ENCODE peak calls at places on chromosomes 13 and 19, in nine cellular contexts. J is aorta; W is HCT116; D is A549; E is naive thymus-derived CD4-positive, alpha-beta T cell; P is psoas muscle; G is body of pancreas; V is pancreas; M is IMR-90. B is an unnamed sample.

GRCh38 chr19:43511324-43511723 is 6.8 kb upstream of the PHLDB3 start:
- ATAC-seq in D (no peak), J (no peak), W (no peak), G (no peak), P (no peak), M (no peak), E (no peak), V (no peak), B (no peak)

GRCh38 chr13:114224201-114224600 is 10.5 kb upstream of the CDC16 start:
- ATAC-seq in D (no peak), G (no peak), M (no peak), E (no peak), J (no peak), V (no peak), P (no peak), W (no peak), B (no peak)

GRCh38 chr19:20269461-20269860 is 102.4 kb downstream of the ZNF486 start:
- ATAC-seq in P (no peak), D (no peak), E (no peak), W (no peak), J (no peak), G (no peak), M (no peak), V (no peak), B (no peak)

GRCh38 chr19:28633223-28634030 is 579.5 kb downstream of the UQCRFS1 start:
- ATAC-seq in W (no peak), P (peak; percentile 84), G (peak; percentile 50), M (no peak), D (no peak), V (peak; percentile 83), E (peak; percentile 79), J (peak; percentile 45), B (no peak)

GRCh38 chr13:113327766-113328391 is 30.8 kb downstream of the LAMP1 start:
- ATAC-seq in D (peak; percentile 33), G (no peak), J (no peak), V (no peak), P (peak; percentile 86), W (no peak), E (no peak), M (peak; percentile 24), B (no peak)

GRCh38 chr13:54647275-54647674 is 1618.7 kb downstream of the OLFM4 start:
- ATAC-seq in J (no peak), D (no peak), W (no peak), M (no peak), P (no peak), V (no peak), G (peak; percentile 66), E (no peak), B (no peak)

GRCh38 chr13:21075303-21076264 is 14.2 kb upstream of the LATS2 start:
- ATAC-seq in D (no peak), M (peak; percentile 6), W (no peak), G (no peak), J (peak; percentile 84), P (peak; percentile 70), V (peak; percentile 60), E (peak; percentile 47), B (peak; percentile 59)

GRCh38 chr13:111029957-111030609 is 85.0 kb upstream of the ARHGEF7 start:
- ATAC-seq in V (no peak), P (peak; percentile 25), M (no peak), E (no peak), D (no peak), J (no peak), W (no peak), G (no peak), B (no peak)

GRCh38 chr19:4849019-4849418 is 17.5 kb upstream of the TICAM1 start:
- ATAC-seq in G (no peak), J (no peak), D (no peak), W (no peak), M (no peak), V (no peak), E (no peak), P (no peak), B (no peak)
- H3K4me3 ChIP-seq in G (no peak overlapping the region), J (no peak overlapping the region), D (no peak overlapping the region), W (no peak overlapping the region), M (no peak overlapping the region), V (no peak overlapping the region), E (no peak overlapping the region), P (no peak overlapping the region), B (no peak overlapping the region)

GRCh38 chr13:32038353-32038752 is 6.8 kb downstream of the FRY start:
- ATAC-seq in G (no peak), J (no peak), E (no peak), M (no peak), D (no peak), P (no peak), V (no peak), W (no peak), B (no peak)
- H3K27ac ChIP-seq in G (no peak overlapping the region), J (no peak overlapping the region), E (no peak overlapping the region), M (peak overlapping the region; percentile 47), D (no peak overlapping the region), P (no peak overlapping the region), V (no peak overlapping the region), W (no peak overlapping the region), B (no peak overlapping the region)

DNA sequence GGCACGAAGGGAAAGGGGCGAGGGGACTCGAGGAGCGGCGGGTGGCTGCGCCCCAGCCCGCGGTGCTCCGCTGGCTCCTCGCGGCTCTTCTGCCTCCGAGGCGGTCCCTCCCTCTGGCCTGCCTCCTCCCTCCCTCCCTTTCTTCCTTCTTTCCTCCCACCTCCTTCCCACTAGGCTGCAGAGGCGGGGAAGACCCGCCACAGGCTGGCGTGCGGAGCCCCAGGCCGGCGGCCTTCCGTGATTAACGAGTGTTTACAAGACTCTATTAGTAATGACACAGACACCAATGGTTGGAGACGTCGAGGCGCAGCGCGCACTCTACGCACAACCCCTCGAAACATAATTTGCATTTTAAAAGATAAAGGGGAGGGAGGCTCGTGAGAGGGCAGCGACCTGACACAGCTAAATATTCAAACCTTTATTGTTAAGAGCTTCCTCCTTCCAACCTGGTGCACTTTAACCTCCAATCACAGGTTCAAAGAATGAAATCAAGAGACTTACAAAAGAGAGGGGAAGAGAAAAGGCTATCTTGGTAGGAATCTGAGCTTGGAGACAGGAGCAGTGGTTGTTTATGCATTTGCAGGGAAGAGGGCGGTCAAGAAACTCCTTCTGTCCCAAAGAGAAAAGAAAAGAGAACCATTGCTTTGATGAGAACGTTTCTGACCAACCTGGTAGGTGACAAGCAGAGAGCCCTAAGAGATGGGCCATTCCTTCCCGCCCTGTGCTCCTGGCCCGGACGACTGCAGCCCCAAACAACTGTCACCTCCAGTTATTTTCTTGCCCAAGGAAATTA is at the start of gene CDX2:
- ATAC-seq in E (no peak), W (peak; percentile 84), J (no peak), G (peak; percentile 29), P (no peak), V (peak; percentile 44), M (no peak), D (peak; percentile 27), B (no peak)
- H3K4me3 ChIP-seq in E (no peak within 1 kb of the TSS), W (peak within 1 kb of the TSS; percentile 81), J (no peak within 1 kb of the TSS), G (peak within 1 kb of the TSS; percentile 18), P (no peak within 1 kb of the TSS), V (peak within 1 kb of the TSS; percentile 43), M (no peak within 1 kb of the TSS), D (peak within 1 kb of the TSS; percentile 56), B (no peak within 1 kb of the TSS)

GRCh38 chr19:3458229-3458555 is 22.1 kb downstream of the SMIM24 start:
- ATAC-seq in D (peak; percentile 45), V (peak; percentile 5), P (no peak), J (peak; percentile 6), W (no peak), G (no peak), M (no peak), E (no peak), B (no peak)

GRCh38 chr19:3458595-3459284 is 21.6 kb downstream of the SMIM24 start:
- ATAC-seq in M (peak; percentile 12), J (peak; percentile 65), P (peak; percentile 35), G (peak; percentile 18), E (no peak), V (peak; percentile 64), W (no peak), D (peak; percentile 27), B (peak; percentile 32)

GRCh38 chr19:3457531-3458228 is 22.6 kb downstream of the SMIM24 start:
- ATAC-seq in G (no peak), M (no peak), P (no peak), W (peak; percentile 19), D (peak; percentile 54), J (peak; percentile 40), V (no peak), E (no peak), B (peak; percentile 9)

GRCh38 chr19:3459965-3460582 is 20.3 kb downstream of the SMIM24 start:
- ATAC-seq in E (no peak), D (no peak), V (no peak), M (no peak), W (no peak), G (peak; percentile 3), P (no peak), J (peak; percentile 6), B (peak; percentile 9)

GRCh38 chr19:3459322-3459881 is 20.9 kb downstream of the SMIM24 start:
- ATAC-seq in V (peak; percentile 86), G (peak; percentile 89), J (peak; percentile 91), P (peak; percentile 76), M (peak; percentile 90), W (no peak), E (peak; percentile 54), D (peak; percentile 49), B (peak; percentile 91)
- H3K27ac ChIP-seq in V (peak overlapping the region; percentile 76), G (peak overlapping the region; percentile 66), J (peak overlapping the region; percentile 96), P (peak overlapping the region; percentile 71), M (peak overlapping the region; percentile 51), W (no peak overlapping the region), E (no peak overlapping the region), D (peak overlapping the region; percentile 91), B (peak overlapping the region; percentile 12)

GRCh38 chr19:16139752-16140151 is 3.7 kb upstream of the HSH2D start:
- ATAC-seq in P (no peak), E (peak; percentile 34), D (no peak), W (no peak), J (no peak), V (no peak), G (no peak), M (no peak), B (no peak)
- H3K4me3 ChIP-seq in P (no peak overlapping the region), E (no peak overlapping the region), D (no peak overlapping the region), W (no peak overlapping the region), J (no peak overlapping the region), V (no peak overlapping the region), G (no peak overlapping the region), M (no peak overlapping the region), B (no peak overlapping the region)

GRCh38 chr13:97429681-97430081 is 4.3 kb upstream of the RAP2A start:
- ATAC-seq in E (no peak), D (no peak), J (no peak), M (no peak), G (no peak), W (no peak), V (no peak), P (no peak), B (no peak)
- H3K27ac ChIP-seq in E (no peak overlapping the region), D (no peak overlapping the region), J (no peak overlapping the region), M (peak overlapping the region; percentile 37), G (no peak overlapping the region), W (no peak overlapping the region), V (no peak overlapping the region), P (peak overlapping the region; percentile 97), B (no peak overlapping the region)